ENCODE peak calls at places on chromosomes 4 and X, in nine cellular contexts. I, Y, U, R, Q, G, B, L and S are unnamed samples.

GRCh38 chr4:94525993-94526740 is 74.4 kb downstream of the PDLIM5 start:
- DNase-seq in I (no peak), Y (no peak), U (no peak), R (no peak), Q (no peak), G (no peak), B (no peak), L (no peak), S (no peak)

GRCh38 chr4:153643406-153644016 is 40.6 kb upstream of the TLR2 start:
- DNase-seq in I (no peak), Y (peak), U (no peak), R (no peak), Q (no peak), G (no peak), B (no peak), L (peak), S (no peak)

GRCh38 chrX:44234116-44234515 is 109.4 kb downstream of the EFHC2 start:
- DNase-seq in I (no peak), Y (no peak), U (no peak), R (no peak), Q (no peak), G (no peak), B (no peak), L (no peak), S (no peak)

GRCh38 chr4:57124145-57124544 is 14.0 kb upstream of the IGFBP7 start:
- DNase-seq in I (no peak), Y (no peak), U (no peak), R (no peak), Q (no peak), G (no peak), B (no peak), L (no peak), S (no peak)

GRCh38 chr4:25108556-25108955 is 51.7 kb downstream of the SEPSECS start:
- DNase-seq in I (no peak), Y (no peak), U (no peak), R (no peak), Q (no peak), G (no peak), B (no peak), L (no peak), S (no peak)

GRCh38 chr4:42627887-42628646 is 28.8 kb downstream of the ATP8A1 start:
- DNase-seq in I (peak), Y (no peak), U (no peak), R (no peak), Q (peak), G (peak), B (peak), L (no peak), S (no peak)

GRCh38 chr4:181432347-181432746 is 810.9 kb upstream of the TENM3 start:
- DNase-seq in I (no peak), Y (no peak), U (no peak), R (no peak), Q (no peak), G (no peak), B (no peak), L (no peak), S (no peak)

GRCh38 chrX:103586314-103586646 is 965 bp downstream of the TCEAL4 start:
- DNase-seq in I (peak), Y (no peak), U (no peak), R (no peak), Q (no peak), G (no peak), B (no peak), L (no peak), S (peak)

GRCh38 chr4:12488672-12489071 is 995.5 kb downstream of the RAB28 start:
- DNase-seq in I (no peak), Y (no peak), U (no peak), R (no peak), Q (no peak), G (peak), B (no peak), L (no peak), S (no peak)

GRCh38 chrX:131792789-131793462 is 230.2 kb upstream of the STK26 start:
- DNase-seq in I (no peak), Y (peak), U (no peak), R (no peak), Q (no peak), G (peak), B (no peak), L (no peak), S (peak)

GRCh38 chr4:66275381-66276060 is 605.2 kb upstream of the EPHA5 start:
- DNase-seq in I (no peak), Y (no peak), U (no peak), R (no peak), Q (no peak), G (no peak), B (no peak), L (no peak), S (no peak)

GRCh38 chrX:40155617-40156471 is 58.1 kb upstream of the BCOR start:
- DNase-seq in I (no peak), Y (no peak), U (no peak), R (no peak), Q (peak), G (no peak), B (no peak), L (no peak), S (no peak)

GRCh38 chr4:21697583-21697982 is 251.0 kb downstream of the KCNIP4 start:
- DNase-seq in I (peak), Y (no peak), U (peak), R (no peak), Q (no peak), G (no peak), B (no peak), L (no peak), S (peak)

GRCh38 chrX:40207626-40208025 is 109.9 kb upstream of the BCOR start:
- DNase-seq in I (no peak), Y (no peak), U (no peak), R (no peak), Q (no peak), G (no peak), B (no peak), L (no peak), S (no peak)

GRCh38 chrX:134658421-134658896 is at the start of gene PLAC1:
- DNase-seq in I (no peak), Y (no peak), U (no peak), R (no peak), Q (no peak), G (no peak), B (no peak), L (no peak), S (no peak)

GRCh38 chr4:187204389-187204920 is 480.8 kb upstream of the FAT1 start:
- DNase-seq in I (no peak), Y (no peak), U (no peak), R (no peak), Q (no peak), G (no peak), B (no peak), L (peak), S (no peak)

GRCh38 chr4:184282251-184282713 is 64.6 kb upstream of the ENPP6 start:
- DNase-seq in I (no peak), Y (no peak), U (no peak), R (no peak), Q (peak), G (no peak), B (peak), L (peak), S (peak)

GRCh38 chrX:133531012-133531411 is 115.7 kb upstream of the GPC4 start:
- DNase-seq in I (no peak), Y (no peak), U (no peak), R (no peak), Q (no peak), G (no peak), B (no peak), L (no peak), S (no peak)

GRCh38 chrX:40773809-40774208 is 38.5 kb upstream of the MED14 start:
- DNase-seq in I (no peak), Y (no peak), U (no peak), R (no peak), Q (no peak), G (no peak), B (no peak), L (no peak), S (no peak)

GRCh38 chrX:71169586-71169985 is 24.9 kb downstream of the NLGN3 start:
- DNase-seq in I (no peak), Y (no peak), U (no peak), R (no peak), Q (no peak), G (no peak), B (no peak), L (no peak), S (no peak)

GRCh38 chr4:21915761-21916160 is 32.8 kb downstream of the KCNIP4 start:
- DNase-seq in I (no peak), Y (no peak), U (no peak), R (no peak), Q (no peak), G (no peak), B (no peak), L (no peak), S (no peak)

GRCh38 chr4:148052448-148052847 is 320.6 kb downstream of the ARHGAP10 start:
- DNase-seq in I (no peak), Y (no peak), U (no peak), R (no peak), Q (no peak), G (no peak), B (peak), L (no peak), S (no peak)

GRCh38 chr4:170721812-170722373 is 632.1 kb upstream of the AADAT start:
- DNase-seq in I (no peak), Y (no peak), U (no peak), R (no peak), Q (no peak), G (no peak), B (no peak), L (no peak), S (no peak)

GRCh38 chr4:98946359-98946758 is 17.4 kb upstream of the EIF4E start:
- DNase-seq in I (no peak), Y (no peak), U (no peak), R (no peak), Q (no peak), G (no peak), B (no peak), L (no peak), S (no peak)

GRCh38 chr4:89800012-89800516 is 36.9 kb downstream of the SNCA start:
- DNase-seq in I (no peak), Y (peak), U (no peak), R (no peak), Q (no peak), G (no peak), B (no peak), L (no peak), S (no peak)

GRCh38 chr4:1716065-1716945 is 4.2 kb upstream of the SLBP start:
- DNase-seq in I (no peak), Y (no peak), U (no peak), R (no peak), Q (no peak), G (no peak), B (no peak), L (no peak), S (no peak)

GRCh38 chr4:59994118-59994517 is 1206.0 kb upstream of the ADGRL3 start:
- DNase-seq in I (no peak), Y (no peak), U (no peak), R (no peak), Q (no peak), G (no peak), B (no peak), L (peak), S (no peak)
- TF ChIP-seq CTCF in I (no peak), Y (no peak), U (peak), R (no peak), Q (no peak), G (peak), B (no peak), L (peak), S (no peak)

DNA sequence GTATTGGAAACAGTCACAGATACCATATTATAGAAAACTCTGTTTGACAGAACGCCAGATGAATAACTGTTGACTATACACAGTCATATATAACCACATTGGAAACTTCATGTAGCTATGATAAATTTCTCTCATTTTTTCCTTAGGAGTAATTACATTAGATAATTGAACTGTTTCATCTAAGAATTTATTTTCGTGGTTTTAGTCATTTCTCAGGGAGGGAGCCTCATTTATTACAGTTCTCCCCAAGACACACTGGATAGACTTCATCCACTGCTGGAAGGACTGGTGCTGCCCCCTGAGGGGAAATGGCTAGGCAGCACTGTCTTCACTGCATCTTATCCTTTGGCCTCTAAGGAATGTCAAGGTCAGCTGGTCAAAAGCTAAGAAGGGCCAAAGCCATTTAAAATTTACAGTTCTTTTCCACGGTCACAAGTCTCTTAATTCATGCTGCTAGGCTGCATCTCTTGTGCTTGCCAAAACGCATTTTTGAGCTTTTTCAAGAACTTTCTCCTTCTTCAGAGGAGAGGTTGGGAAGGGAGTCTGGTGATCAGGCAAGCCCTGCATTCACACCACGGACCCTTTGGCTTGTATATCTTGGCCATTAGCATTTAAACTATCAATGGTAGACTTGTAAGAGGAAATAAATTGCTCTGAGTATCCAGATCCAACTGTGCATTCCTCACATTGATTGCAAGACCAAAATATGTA is 145.1 kb downstream of the CBR4 start:
- DNase-seq in I (no peak), Y (peak), U (no peak), R (no peak), Q (no peak), G (no peak), B (no peak), L (no peak), S (no peak)
- TF ChIP-seq CTCF in I (no peak), Y (peak), U (no peak), R (no peak), Q (no peak), G (peak), B (no peak), L (no peak), S (no peak)

GRCh38 chrX:56789518-56790070 is 60.6 kb downstream of the NBDY start:
- DNase-seq in I (no peak), Y (no peak), U (no peak), R (no peak), Q (no peak), G (no peak), B (no peak), L (no peak), S (no peak)

GRCh38 chrX:56786889-56787733 is 58.1 kb downstream of the NBDY start:
- DNase-seq in I (no peak), Y (no peak), U (no peak), R (no peak), Q (no peak), G (no peak), B (no peak), L (no peak), S (no peak)

GRCh38 chrX:56788717-56789122 is 59.7 kb downstream of the NBDY start:
- DNase-seq in I (peak), Y (no peak), U (no peak), R (no peak), Q (no peak), G (no peak), B (no peak), L (peak), S (no peak)

GRCh38 chrX:56787734-56788152 is 58.7 kb downstream of the NBDY start:
- DNase-seq in I (no peak), Y (no peak), U (no peak), R (no peak), Q (no peak), G (no peak), B (no peak), L (no peak), S (no peak)

GRCh38 chrX:56788229-56788628 is 59.2 kb downstream of the NBDY start:
- DNase-seq in I (no peak), Y (no peak), U (no peak), R (no peak), Q (no peak), G (no peak), B (no peak), L (no peak), S (no peak)
- TF ChIP-seq CTCF in I (no peak), Y (no peak), U (no peak), R (no peak), Q (no peak), G (no peak), B (no peak), L (peak), S (no peak)

GRCh38 chr4:6062133-6062532 is 43.9 kb upstream of the C4orf50 start:
- DNase-seq in I (no peak), Y (no peak), U (no peak), R (no peak), Q (no peak), G (no peak), B (no peak), L (no peak), S (no peak)
- TF ChIP-seq CTCF in I (no peak), Y (no peak), U (no peak), R (no peak), Q (no peak), G (no peak), B (no peak), L (no peak), S (no peak)